ENCODE peak calls at places on chromosome 17, in four cellular contexts. T is effector CD4-positive, alpha-beta T cell; S is activated T-cell treated with anti-CD3 and anti-CD28 coated beads for 1 hour; L is GF-D8. H is an unnamed sample.

GRCh38 chr17:64118452-64118979 is 11.4 kb downstream of the ERN1 start:
- DNase-seq in S (no peak), L (peak; percentile 42), T (no peak), H (peak; percentile 54)

GRCh38 chr17:45341389-45342158 is 24.8 kb upstream of the MAP3K14 start:
- DNase-seq in L (no peak), T (no peak), S (no peak), H (no peak)

GRCh38 chr17:78345172-78345571 is 14.7 kb downstream of the SOCS3 start:
- DNase-seq in S (no peak), L (no peak), T (no peak), H (no peak)

GRCh38 chr17:6496636-6497441 is 52.6 kb downstream of the PIMREG start:
- DNase-seq in L (no peak), T (no peak), S (no peak), H (no peak)

GRCh38 chr17:7330099-7331015 is 1.2 kb upstream of the NEURL4 start:
- DNase-seq in T (peak; percentile 71), L (no peak), S (peak; percentile 59), H (peak; percentile 16)

GRCh38 chr17:75662511-75662910 is 4.4 kb downstream of the RECQL5 start:
- DNase-seq in S (no peak), L (no peak), T (no peak), H (no peak)

GRCh38 chr17:42502091-42502490 is 34.0 kb upstream of the NAGLU start:
- DNase-seq in L (no peak), S (no peak), T (no peak), H (no peak)

GRCh38 chr17:77383613-77384608 is 243.1 kb downstream of the SEC14L1 start:
- DNase-seq in T (no peak), L (no peak), S (no peak), H (no peak)

GRCh38 chr17:76716146-76716833 is 5.5 kb upstream of the MXRA7 start:
- DNase-seq in L (peak; percentile 100), S (peak; percentile 25), T (peak; percentile 42), H (no peak)

GRCh38 chr17:52027620-52028019 is 130.9 kb downstream of the CA10 start:
- DNase-seq in T (no peak), L (no peak), S (no peak), H (no peak)

GRCh38 chr17:81354252-81354943 is 40.9 kb upstream of the BAHCC1 start:
- DNase-seq in T (no peak), S (no peak), L (no peak), H (no peak)

GRCh38 chr17:33024688-33025486 is 33.2 kb downstream of the SPACA3 start:
- DNase-seq in T (no peak), L (no peak), S (no peak), H (no peak)

GRCh38 chr17:67098022-67098421 is 53.7 kb downstream of the CACNG1 start:
- DNase-seq in T (no peak), L (no peak), S (no peak), H (no peak)

GRCh38 chr17:1203111-1203966 is 23.6 kb upstream of the ABR start:
- DNase-seq in T (peak; percentile 50), L (no peak), S (peak; percentile 46), H (no peak)

GRCh38 chr17:74566132-74566753 is 1.1 kb downstream of the CD300H start:
- DNase-seq in T (no peak), S (peak; percentile 10), L (no peak), H (peak; percentile 10)

GRCh38 chr17:2312736-2313135 is 9.0 kb downstream of the SRR start:
- DNase-seq in T (no peak), S (no peak), L (no peak), H (no peak)

GRCh38 chr17:15169676-15170075 is 95.5 kb downstream of the PMP22 start:
- DNase-seq in T (no peak), S (no peak), L (no peak), H (no peak)

GRCh38 chr17:22514767-22515320 is 822.5 kb downstream of the KCNJ18 start:
- DNase-seq in S (no peak), T (no peak), L (no peak), H (no peak)

GRCh38 chr17:68820825-68821481 is 134.2 kb downstream of the ABCA8 start:
- DNase-seq in S (no peak), T (no peak), L (no peak), H (no peak)

GRCh38 chr17:41869426-41869825 is 4.2 kb upstream of the KLHL11 start:
- DNase-seq in S (no peak), T (no peak), L (no peak), H (no peak)

GRCh38 chr17:1939979-1940809 is 84.9 kb downstream of the RTN4RL1 start:
- DNase-seq in L (no peak), T (no peak), S (no peak), H (no peak)

GRCh38 chr17:1060991-1061390 is 64.1 kb downstream of the TIMM22 start:
- DNase-seq in T (no peak), S (no peak), L (no peak), H (peak; percentile 1)

GRCh38 chr17:8875957-8876356 is 8.5 kb upstream of the PIK3R6 start:
- DNase-seq in S (no peak), T (no peak), L (no peak), H (no peak)